ENCODE peak calls at places on chromosome 14, in eight cellular contexts. One of them, this sample, is unnamed.
A peak's percentile ranks its signal among the peaks of the same experiment; 100 is the strongest.

GRCh38 chr14:75946785-75947184 is 35.0 kb downstream of the TGFB3 start:
- DNase-seq in stomach: no peak
- DNase-seq in hepatocyte: no peak
- DNase-seq in endodermal cell: no peak
- DNase-seq in transverse colon: no peak
- DNase-seq in A673: no peak
- DNase-seq in heart left ventricle: no peak
- DNase-seq in naive thymus-derived CD4-positive, alpha-beta T cell: no peak
- DNase-seq in this sample: no peak

GRCh38 chr14:102316048-102316745 is 3.3 kb upstream of the ZNF839 start:
- DNase-seq in transverse colon: peak; percentile 39
- DNase-seq in naive thymus-derived CD4-positive, alpha-beta T cell: peak; percentile 78
- DNase-seq in hepatocyte: peak; percentile 67
- DNase-seq in heart left ventricle: peak; percentile 31
- DNase-seq in endodermal cell: no peak
- DNase-seq in A673: peak; percentile 80
- DNase-seq in stomach: no peak
- DNase-seq in this sample: peak; percentile 71

GRCh38 chr14:72906316-72906715 is 12.4 kb upstream of the DPF3 start:
- DNase-seq in A673: no peak
- DNase-seq in transverse colon: no peak
- DNase-seq in endodermal cell: no peak
- DNase-seq in stomach: no peak
- DNase-seq in naive thymus-derived CD4-positive, alpha-beta T cell: no peak
- DNase-seq in heart left ventricle: no peak
- DNase-seq in hepatocyte: no peak
- DNase-seq in this sample: no peak

GRCh38 chr14:33996450-33996849 is 45.6 kb upstream of the EGLN3 start:
- DNase-seq in hepatocyte: no peak
- DNase-seq in naive thymus-derived CD4-positive, alpha-beta T cell: no peak
- DNase-seq in transverse colon: no peak
- DNase-seq in A673: no peak
- DNase-seq in heart left ventricle: no peak
- DNase-seq in stomach: no peak
- DNase-seq in endodermal cell: no peak
- DNase-seq in this sample: no peak

GRCh38 chr14:105241641-105242040 is 6.7 kb upstream of the BTBD6 start:
- DNase-seq in endodermal cell: no peak
- DNase-seq in transverse colon: no peak
- DNase-seq in heart left ventricle: no peak
- DNase-seq in naive thymus-derived CD4-positive, alpha-beta T cell: no peak
- DNase-seq in A673: no peak
- DNase-seq in stomach: no peak
- DNase-seq in hepatocyte: no peak
- DNase-seq in this sample: no peak

GRCh38 chr14:82447586-82447985 is 913.9 kb upstream of the SEL1L start:
- DNase-seq in hepatocyte: no peak
- DNase-seq in A673: peak; percentile 1
- DNase-seq in transverse colon: no peak
- DNase-seq in endodermal cell: no peak
- DNase-seq in heart left ventricle: no peak
- DNase-seq in stomach: no peak
- DNase-seq in naive thymus-derived CD4-positive, alpha-beta T cell: no peak
- DNase-seq in this sample: no peak

GRCh38 chr14:57061009-57061711 is 207.5 kb downstream of the EXOC5 start:
- DNase-seq in hepatocyte: no peak
- DNase-seq in naive thymus-derived CD4-positive, alpha-beta T cell: no peak
- DNase-seq in transverse colon: no peak
- DNase-seq in stomach: no peak
- DNase-seq in endodermal cell: no peak
- DNase-seq in heart left ventricle: no peak
- DNase-seq in A673: no peak
- DNase-seq in this sample: no peak

GRCh38 chr14:37150414-37150813 is 22.0 kb downstream of the SLC25A21 start:
- DNase-seq in hepatocyte: peak; percentile 56
- DNase-seq in naive thymus-derived CD4-positive, alpha-beta T cell: no peak
- DNase-seq in A673: peak; percentile 75
- DNase-seq in transverse colon: no peak
- DNase-seq in heart left ventricle: no peak
- DNase-seq in endodermal cell: no peak
- DNase-seq in stomach: no peak
- DNase-seq in this sample: no peak

GRCh38 chr14:88791629-88792571 is 853 bp downstream of the EML5 start:
- DNase-seq in stomach: peak; percentile 28
- DNase-seq in hepatocyte: peak; percentile 15
- DNase-seq in A673: no peak
- DNase-seq in naive thymus-derived CD4-positive, alpha-beta T cell: no peak
- DNase-seq in endodermal cell: peak; percentile 60
- DNase-seq in heart left ventricle: no peak
- DNase-seq in transverse colon: peak; percentile 25
- DNase-seq in this sample: peak; percentile 34

GRCh38 chr14:68688872-68689371 is 103.9 kb downstream of the ZFP36L1 start:
- DNase-seq in stomach: no peak
- DNase-seq in A673: peak; percentile 51
- DNase-seq in naive thymus-derived CD4-positive, alpha-beta T cell: no peak
- DNase-seq in hepatocyte: peak; percentile 73
- DNase-seq in heart left ventricle: no peak
- DNase-seq in transverse colon: no peak
- DNase-seq in endodermal cell: no peak
- DNase-seq in this sample: peak; percentile 48

GRCh38 chr14:24943024-24943423 is 106.9 kb downstream of the STXBP6 start:
- DNase-seq in stomach: no peak
- DNase-seq in endodermal cell: peak; percentile 88
- DNase-seq in hepatocyte: no peak
- DNase-seq in A673: peak; percentile 7
- DNase-seq in transverse colon: peak; percentile 17
- DNase-seq in heart left ventricle: no peak
- DNase-seq in naive thymus-derived CD4-positive, alpha-beta T cell: no peak
- DNase-seq in this sample: peak; percentile 60

GRCh38 chr14:71524321-71524982 is 407.8 kb upstream of the RGS6 start:
- DNase-seq in A673: no peak
- DNase-seq in transverse colon: no peak
- DNase-seq in heart left ventricle: no peak
- DNase-seq in stomach: no peak
- DNase-seq in endodermal cell: no peak
- DNase-seq in naive thymus-derived CD4-positive, alpha-beta T cell: no peak
- DNase-seq in hepatocyte: no peak
- DNase-seq in this sample: no peak

GRCh38 chr14:31414190-31414833 is 6.0 kb downstream of the HEATR5A start:
- DNase-seq in endodermal cell: no peak
- DNase-seq in transverse colon: no peak
- DNase-seq in naive thymus-derived CD4-positive, alpha-beta T cell: no peak
- DNase-seq in heart left ventricle: no peak
- DNase-seq in hepatocyte: no peak
- DNase-seq in stomach: no peak
- DNase-seq in A673: no peak
- DNase-seq in this sample: no peak

DNA sequence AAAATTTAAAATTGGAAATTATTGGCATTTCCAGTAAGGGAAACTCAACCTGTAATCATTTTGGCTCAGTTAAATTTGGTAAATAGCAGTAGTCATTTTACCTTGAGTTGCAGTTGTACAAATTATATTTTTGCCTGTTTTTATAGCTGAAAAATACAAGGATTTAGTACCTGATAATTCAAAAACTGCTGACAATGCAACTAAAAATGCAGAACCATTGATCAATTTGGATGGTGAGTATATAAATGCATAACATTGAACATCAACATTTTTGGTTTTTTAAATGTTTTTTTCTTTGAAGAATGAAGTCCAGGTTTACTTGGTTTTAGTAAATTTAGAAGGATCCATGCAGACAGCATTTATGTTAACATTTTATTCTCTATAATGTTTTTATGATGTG is 9.0 kb downstream of the RTRAF start:
- DNase-seq in A673: no peak
- DNase-seq in endodermal cell: no peak
- DNase-seq in stomach: no peak
- DNase-seq in transverse colon: no peak
- DNase-seq in heart left ventricle: no peak
- DNase-seq in hepatocyte: no peak
- DNase-seq in naive thymus-derived CD4-positive, alpha-beta T cell: no peak
- DNase-seq in this sample: no peak
- H3K36me3 ChIP-seq in A673: peaks cover 79% of the 10 kb centered on the region
- H3K36me3 ChIP-seq in endodermal cell: peaks cover 99% of the 10 kb centered on the region
- H3K36me3 ChIP-seq in stomach: peaks cover 9% of the 10 kb centered on the region
- H3K36me3 ChIP-seq in transverse colon: no peaks in the 10 kb centered on the region
- H3K36me3 ChIP-seq in heart left ventricle: peaks cover 4% of the 10 kb centered on the region
- H3K36me3 ChIP-seq in hepatocyte: peaks cover 2% of the 10 kb centered on the region
- H3K36me3 ChIP-seq in naive thymus-derived CD4-positive, alpha-beta T cell: peaks cover 14% of the 10 kb centered on the region
- H3K36me3 ChIP-seq in this sample: peaks cover 45% of the 10 kb centered on the region

DNA sequence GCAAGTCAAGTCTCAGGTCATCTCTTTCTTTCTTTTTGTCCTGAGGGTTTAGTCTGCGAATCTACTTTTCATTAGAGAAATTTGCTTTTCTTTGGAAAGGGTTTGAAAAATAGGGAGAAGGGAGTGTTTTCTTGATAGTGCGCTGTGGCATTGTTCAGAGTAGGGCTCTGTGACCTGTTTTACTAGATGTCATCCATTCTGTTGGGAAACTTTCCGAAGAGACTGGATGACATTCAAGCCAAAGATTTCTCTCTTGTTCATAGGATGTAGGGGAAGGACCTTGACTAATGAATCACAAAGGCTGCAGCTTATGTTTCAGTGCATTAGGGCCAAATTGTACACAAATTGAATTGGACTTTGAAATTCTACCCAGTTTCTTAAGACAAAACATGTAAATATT is 14.7 kb downstream of the DLST start:
- DNase-seq in A673: no peak
- DNase-seq in heart left ventricle: no peak
- DNase-seq in naive thymus-derived CD4-positive, alpha-beta T cell: no peak
- DNase-seq in hepatocyte: no peak
- DNase-seq in stomach: no peak
- DNase-seq in endodermal cell: no peak
- DNase-seq in transverse colon: no peak
- DNase-seq in this sample: no peak
- H3K36me3 ChIP-seq in A673: peaks cover 95% of the 10 kb centered on the region
- H3K36me3 ChIP-seq in heart left ventricle: peaks cover 60% of the 10 kb centered on the region
- H3K36me3 ChIP-seq in naive thymus-derived CD4-positive, alpha-beta T cell: peaks cover 41% of the 10 kb centered on the region
- H3K36me3 ChIP-seq in hepatocyte: peaks cover 12% of the 10 kb centered on the region
- H3K36me3 ChIP-seq in stomach: peaks cover 98% of the 10 kb centered on the region
- H3K36me3 ChIP-seq in endodermal cell: peaks cover 96% of the 10 kb centered on the region
- H3K36me3 ChIP-seq in transverse colon: peaks cover 2% of the 10 kb centered on the region
- H3K36me3 ChIP-seq in this sample: peaks cover 87% of the 10 kb centered on the region

DNA sequence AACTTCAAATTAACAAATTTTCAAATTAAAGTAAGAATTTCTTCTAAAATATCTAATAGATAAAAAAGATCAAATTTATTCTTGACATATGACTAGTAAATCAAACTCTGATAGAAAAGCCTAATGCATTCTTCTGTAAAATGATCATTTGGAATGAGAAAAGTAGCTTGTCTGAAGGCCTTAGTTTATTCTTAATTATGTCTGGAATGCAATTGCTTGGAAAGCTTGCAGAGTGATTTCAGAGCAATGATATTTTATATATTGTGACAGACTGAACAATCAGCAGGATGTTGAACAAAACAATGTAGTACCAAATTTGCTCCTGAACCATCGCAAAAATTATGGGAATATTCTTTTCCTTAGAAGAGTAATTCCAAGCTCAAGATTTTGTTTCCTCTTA is 789.6 kb upstream of the NOVA1 start:
- DNase-seq in hepatocyte: no peak
- DNase-seq in A673: no peak
- DNase-seq in transverse colon: no peak
- DNase-seq in stomach: no peak
- DNase-seq in heart left ventricle: no peak
- DNase-seq in naive thymus-derived CD4-positive, alpha-beta T cell: no peak
- DNase-seq in endodermal cell: no peak
- DNase-seq in this sample: no peak
- H3K36me3 ChIP-seq in hepatocyte: no peaks in the 10 kb centered on the region
- H3K36me3 ChIP-seq in A673: no peaks in the 10 kb centered on the region
- H3K36me3 ChIP-seq in transverse colon: no peaks in the 10 kb centered on the region
- H3K36me3 ChIP-seq in stomach: no peaks in the 10 kb centered on the region
- H3K36me3 ChIP-seq in heart left ventricle: no peaks in the 10 kb centered on the region
- H3K36me3 ChIP-seq in naive thymus-derived CD4-positive, alpha-beta T cell: no peaks in the 10 kb centered on the region
- H3K36me3 ChIP-seq in endodermal cell: no peaks in the 10 kb centered on the region
- H3K36me3 ChIP-seq in this sample: no peaks in the 10 kb centered on the region

GRCh38 chr14:95098984-95099599 is 58.2 kb downstream of the DICER1 start:
- DNase-seq in stomach: peak; percentile 63
- DNase-seq in transverse colon: peak; percentile 63
- DNase-seq in A673: peak; percentile 86
- DNase-seq in endodermal cell: peak; percentile 83
- DNase-seq in naive thymus-derived CD4-positive, alpha-beta T cell: peak; percentile 30
- DNase-seq in hepatocyte: peak; percentile 81
- DNase-seq in heart left ventricle: no peak
- DNase-seq in this sample: peak; percentile 78

GRCh38 chr14:95101736-95102677 is 55.3 kb downstream of the DICER1 start:
- DNase-seq in transverse colon: no peak
- DNase-seq in endodermal cell: no peak
- DNase-seq in stomach: no peak
- DNase-seq in hepatocyte: no peak
- DNase-seq in A673: no peak
- DNase-seq in naive thymus-derived CD4-positive, alpha-beta T cell: no peak
- DNase-seq in heart left ventricle: no peak
- DNase-seq in this sample: no peak

GRCh38 chr14:95104911-95105310 is 52.4 kb downstream of the DICER1 start:
- DNase-seq in stomach: no peak
- DNase-seq in hepatocyte: no peak
- DNase-seq in A673: no peak
- DNase-seq in naive thymus-derived CD4-positive, alpha-beta T cell: no peak
- DNase-seq in transverse colon: no peak
- DNase-seq in heart left ventricle: no peak
- DNase-seq in endodermal cell: no peak
- DNase-seq in this sample: no peak

GRCh38 chr14:95106966-95107365 is 50.4 kb downstream of the DICER1 start:
- DNase-seq in stomach: no peak
- DNase-seq in naive thymus-derived CD4-positive, alpha-beta T cell: no peak
- DNase-seq in endodermal cell: no peak
- DNase-seq in transverse colon: no peak
- DNase-seq in heart left ventricle: no peak
- DNase-seq in hepatocyte: no peak
- DNase-seq in A673: no peak
- DNase-seq in this sample: no peak

DNA sequence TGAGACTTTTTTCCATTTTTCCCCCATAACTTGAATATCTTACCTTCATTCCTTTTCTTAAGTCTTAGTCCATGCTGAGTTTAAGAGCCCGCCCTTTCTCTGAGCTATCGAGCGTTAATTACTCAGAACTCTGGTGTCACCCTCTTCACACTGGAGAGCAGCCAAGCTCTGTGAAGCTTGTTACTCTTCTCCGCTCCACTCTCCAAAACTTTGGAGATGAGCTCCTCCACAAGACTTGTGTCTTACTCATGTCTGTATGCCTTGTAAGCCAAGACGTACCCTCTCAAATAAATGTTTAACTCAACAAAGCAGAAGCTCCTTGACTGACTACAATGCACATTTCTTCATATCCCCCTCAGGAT is 54.7 kb downstream of the DICER1 start:
- DNase-seq in endodermal cell: no peak
- DNase-seq in heart left ventricle: no peak
- DNase-seq in transverse colon: no peak
- DNase-seq in hepatocyte: no peak
- DNase-seq in A673: peak; percentile 52
- DNase-seq in naive thymus-derived CD4-positive, alpha-beta T cell: no peak
- DNase-seq in stomach: no peak
- DNase-seq in this sample: no peak
- H3K36me3 ChIP-seq in endodermal cell: peaks cover 76% of the 10 kb centered on the region
- H3K36me3 ChIP-seq in heart left ventricle: peaks cover 32% of the 10 kb centered on the region
- H3K36me3 ChIP-seq in transverse colon: no peaks in the 10 kb centered on the region
- H3K36me3 ChIP-seq in hepatocyte: no peaks in the 10 kb centered on the region
- H3K36me3 ChIP-seq in A673: peaks cover 50% of the 10 kb centered on the region
- H3K36me3 ChIP-seq in naive thymus-derived CD4-positive, alpha-beta T cell: peaks cover 21% of the 10 kb centered on the region
- H3K36me3 ChIP-seq in stomach: peaks cover 43% of the 10 kb centered on the region
- H3K36me3 ChIP-seq in this sample: peaks cover 54% of the 10 kb centered on the region